ENCODE peak calls at places on chromosomes 11 and 22, in eight cellular contexts. P is GM23338, V is OCI-LY7, O is HCT116, X is PC-9, G is hepatocyte, L is MM.1S, Y is SK-N-SH. R is an unnamed sample. For H3K4me1 and H3K9me2, the result is how much of the 10 kb centered on the place peaks cover.

GRCh38 chr11:128757235-128757711 is 63.4 kb downstream of the FLI1 start:
- DNase-seq in P (peak), V (peak), O (peak), X (no peak), G (no peak), L (peak), Y (no peak), R (peak)

GRCh38 chr11:76512851-76513653 is 68.2 kb downstream of the EMSY start:
- DNase-seq in P (peak), V (peak), O (peak), X (no peak), G (peak), L (peak), Y (peak), R (peak)

GRCh38 chr11:71311176-71311925 is 59.0 kb upstream of the SHANK2 start:
- DNase-seq in P (no peak), V (no peak), O (no peak), X (no peak), G (no peak), L (no peak), Y (no peak), R (no peak)

GRCh38 chr11:3213659-3214419 is 4.8 kb downstream of the MRGPRG start:
- DNase-seq in P (peak), V (no peak), O (no peak), X (no peak), G (no peak), L (no peak), Y (no peak), R (no peak)

GRCh38 chr11:123517559-123518364 is 87.7 kb downstream of the GRAMD1B start:
- DNase-seq in P (no peak), V (no peak), O (no peak), X (no peak), G (no peak), L (no peak), Y (no peak), R (no peak)

GRCh38 chr11:119093951-119094815 is 7.5 kb downstream of the DPAGT1 start:
- DNase-seq in P (peak), V (peak), O (no peak), X (peak), G (peak), L (no peak), Y (peak), R (peak)

GRCh38 chr11:8227156-8228152 is 36.2 kb downstream of the LMO1 start:
- DNase-seq in P (no peak), V (no peak), O (no peak), X (no peak), G (peak), L (no peak), Y (no peak), R (peak)

GRCh38 chr11:69209421-69209820 is 53.7 kb downstream of the SMIM38 start:
- DNase-seq in P (no peak), V (no peak), O (no peak), X (no peak), G (no peak), L (no peak), Y (no peak), R (no peak)

GRCh38 chr11:112290462-112290894 is 29.8 kb upstream of the PLET1 start:
- DNase-seq in P (peak), V (no peak), O (no peak), X (no peak), G (no peak), L (no peak), Y (no peak), R (no peak)

GRCh38 chr11:112288021-112288420 is 27.4 kb upstream of the PLET1 start:
- DNase-seq in P (no peak), V (no peak), O (no peak), X (no peak), G (no peak), L (no peak), Y (no peak), R (no peak)

GRCh38 chr11:112292188-112292587 is 31.5 kb upstream of the PLET1 start:
- DNase-seq in P (no peak), V (no peak), O (no peak), X (no peak), G (no peak), L (no peak), Y (no peak), R (no peak)

GRCh38 chr11:112291191-112291590 is 30.5 kb upstream of the PLET1 start:
- DNase-seq in P (no peak), V (no peak), O (no peak), X (no peak), G (no peak), L (no peak), Y (no peak), R (no peak)

GRCh38 chr11:112289588-112290461 is 29.2 kb upstream of the PLET1 start:
- DNase-seq in P (peak), V (peak), O (no peak), X (peak), G (peak), L (peak), Y (peak), R (peak)
- TF ChIP-seq CTCF in P (peak), V (peak), O (peak), X (peak), G (peak), L (peak), Y (peak), R (peak)

GRCh38 chr11:1567721-1568100 is 4.4 kb downstream of the DUSP8 start:
- DNase-seq in P (no peak), V (no peak), O (no peak), X (no peak), G (no peak), L (no peak), Y (peak), R (no peak)
- H3K4me1 ChIP-seq in P (under half), V (under half), O (under half), X (under half), G (under half), L (under half), Y (under half), R (under half)

DNA sequence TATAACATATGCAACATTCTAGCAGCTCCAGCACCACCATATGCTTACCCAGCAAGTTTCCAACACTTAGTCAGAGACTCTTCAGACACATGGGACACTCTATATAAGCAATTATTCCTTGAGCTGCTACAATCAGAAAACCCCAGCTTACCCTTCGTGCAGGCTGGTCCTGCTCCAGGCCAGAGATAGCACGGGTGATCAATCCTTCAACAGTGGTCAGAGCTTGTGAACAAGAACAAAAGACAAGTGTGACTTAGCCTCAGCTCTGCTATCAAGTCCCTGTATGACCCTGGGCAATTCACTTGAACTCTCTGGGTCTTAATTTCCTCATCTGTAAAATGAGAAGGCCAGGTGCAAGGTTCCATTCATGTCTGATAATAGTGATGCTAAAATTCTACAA is 1.5 kb downstream of the ZPR1 start:
- DNase-seq in P (no peak), V (no peak), O (no peak), X (no peak), G (no peak), L (no peak), Y (no peak), R (no peak)
- H3K9me2 ChIP-seq in P (under half), V (under half), O (under half), X (under half), G (under half), L (under half), Y (under half), R (under half)

DNA sequence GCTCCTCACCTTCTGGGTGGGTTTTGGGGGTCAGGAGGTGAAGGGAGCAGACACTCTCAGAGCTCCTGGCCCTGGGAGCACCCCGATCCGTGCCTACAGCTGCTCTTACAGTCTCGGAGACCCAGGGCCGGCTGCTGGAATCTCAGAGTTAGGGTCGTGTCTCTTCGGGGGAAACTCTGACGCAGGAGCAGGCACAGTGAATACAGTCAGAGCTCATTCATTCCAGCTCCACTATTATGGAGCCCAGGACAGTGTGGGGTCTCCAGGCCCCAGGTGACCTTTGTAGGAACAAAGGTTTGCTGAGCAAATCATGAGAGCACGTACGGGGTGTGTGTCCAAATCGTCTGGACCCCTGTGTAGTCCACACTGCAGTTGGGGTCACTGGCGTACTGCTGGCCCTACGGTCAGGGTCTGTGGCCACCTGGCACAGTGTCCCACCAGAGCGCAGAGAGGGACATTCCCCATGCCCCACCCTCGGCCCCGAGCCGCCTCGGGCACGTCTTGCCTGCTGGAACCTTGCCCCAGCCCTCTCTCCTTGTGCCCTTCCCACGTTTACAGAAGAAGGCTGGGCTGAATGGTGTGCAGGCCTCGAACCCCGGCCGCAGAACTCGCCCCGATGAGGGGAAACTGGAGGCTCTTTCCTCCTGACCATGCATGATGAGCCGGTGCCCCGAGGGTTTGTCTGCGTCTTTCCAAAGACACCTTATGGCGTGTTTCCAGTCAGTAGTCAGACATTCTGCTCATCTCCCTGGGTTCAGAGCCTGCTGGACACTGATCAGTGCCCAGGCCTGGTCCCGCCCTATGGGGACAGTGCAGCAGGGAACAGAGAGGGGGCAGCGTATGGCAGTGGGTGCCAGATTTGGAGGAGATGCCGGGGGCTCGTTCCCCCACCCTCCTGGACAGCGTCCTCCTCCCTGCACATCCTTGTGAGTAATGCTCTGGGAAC is 1166.6 kb downstream of the BRD1 start:
- DNase-seq in P (no peak), V (no peak), O (no peak), X (no peak), G (no peak), L (no peak), Y (no peak), R (no peak)
- TF ChIP-seq CTCF in P (no peak), V (no peak), O (no peak), X (no peak), G (no peak), L (no peak), Y (no peak), R (no peak)

R was measured in PC-3.